ENCODE peak calls at places on chromosome 20, in seven cellular contexts. H is fibroblast of lung, O is kidney, V is uterus, U is heart left ventricle, I is HepG2, Z is psoas muscle. J is an unnamed sample.

GRCh38 chr20:2195614-2196013 is 94.0 kb downstream of the STK35 start:
- DNase-seq in H (no peak), O (no peak), V (no peak), U (no peak), I (no peak), Z (no peak), J (no peak)

GRCh38 chr20:47358672-47359532 is 2.4 kb upstream of the ZMYND8 start:
- DNase-seq in H (peak; percentile 93), O (peak; percentile 88), V (peak; percentile 68), U (peak; percentile 83), I (peak; percentile 100), Z (peak; percentile 77), J (peak; percentile 85)

GRCh38 chr20:53547664-53548239 is 45.9 kb downstream of the ZNF217 start:
- DNase-seq in H (peak; percentile 85), O (no peak), V (peak; percentile 35), U (peak; percentile 16), I (peak; percentile 84), Z (no peak), J (peak; percentile 82)

GRCh38 chr20:11717562-11717961 is 200.1 kb upstream of the BTBD3 start:
- DNase-seq in H (no peak), O (no peak), V (no peak), U (no peak), I (no peak), Z (no peak), J (no peak)

GRCh38 chr20:2820084-2820895 is 4.1 kb downstream of the TMEM239 start:
- DNase-seq in H (peak; percentile 39), O (peak; percentile 85), V (peak; percentile 58), U (no peak), I (no peak), Z (no peak), J (peak; percentile 81)

GRCh38 chr20:64228751-64229518 is 26.6 kb upstream of the PCMTD2 start:
- DNase-seq in H (no peak), O (peak; percentile 64), V (no peak), U (no peak), I (no peak), Z (peak; percentile 34), J (no peak)

GRCh38 chr20:10077886-10078285 is 43.1 kb downstream of the ANKEF1 start:
- DNase-seq in H (no peak), O (no peak), V (no peak), U (no peak), I (no peak), Z (no peak), J (no peak)

GRCh38 chr20:20411382-20411781 is 43.5 kb downstream of the INSM1 start:
- DNase-seq in H (no peak), O (no peak), V (no peak), U (no peak), I (no peak), Z (no peak), J (no peak)

GRCh38 chr20:46185353-46185752 is 67.2 kb downstream of the CD40 start:
- DNase-seq in H (no peak), O (no peak), V (no peak), U (no peak), I (no peak), Z (no peak), J (no peak)

GRCh38 chr20:62835931-62836861 is 19.3 kb downstream of the COL9A3 start:
- DNase-seq in H (no peak), O (peak; percentile 77), V (no peak), U (no peak), I (no peak), Z (peak; percentile 56), J (no peak)

GRCh38 chr20:8385247-8385646 is 253.2 kb downstream of the PLCB1 start:
- DNase-seq in H (peak; percentile 62), O (peak; percentile 72), V (no peak), U (peak; percentile 12), I (no peak), Z (peak; percentile 57), J (peak; percentile 84)

GRCh38 chr20:47576516-47577033 is 74.9 kb downstream of the NCOA3 start:
- DNase-seq in H (peak; percentile 95), O (peak; percentile 78), V (peak; percentile 43), U (peak; percentile 81), I (peak; percentile 97), Z (peak; percentile 70), J (peak; percentile 61)

GRCh38 chr20:33172781-33173180 is 4.8 kb downstream of the BPIFA2 start:
- DNase-seq in H (no peak), O (no peak), V (no peak), U (no peak), I (no peak), Z (no peak), J (no peak)

GRCh38 chr20:61569836-61570235 is 317.8 kb downstream of the CDH4 start:
- DNase-seq in H (no peak), O (peak; percentile 11), V (no peak), U (no peak), I (no peak), Z (no peak), J (no peak)

GRCh38 chr20:49811825-49812462 is 684 bp upstream of the SLC9A8 start:
- DNase-seq in H (peak; percentile 26), O (no peak), V (no peak), U (no peak), I (no peak), Z (no peak), J (peak; percentile 57)

GRCh38 chr20:37627060-37627766 is 66.6 kb upstream of the CTNNBL1 start:
- DNase-seq in H (peak; percentile 64), O (no peak), V (peak; percentile 31), U (peak; percentile 18), I (peak; percentile 61), Z (peak; percentile 60), J (peak; percentile 91)

GRCh38 chr20:60046011-60046413 is 87.8 kb downstream of the CDH26 start:
- DNase-seq in H (peak; percentile 31), O (no peak), V (no peak), U (no peak), I (no peak), Z (no peak), J (no peak)

GRCh38 chr20:62603021-62603906 is 39.0 kb upstream of the SLCO4A1 start:
- DNase-seq in H (peak; percentile 18), O (peak; percentile 94), V (no peak), U (peak; percentile 72), I (no peak), Z (peak; percentile 79), J (no peak)

GRCh38 chr20:5970381-5970780 is 19.9 kb downstream of the MCM8 start:
- DNase-seq in H (no peak), O (no peak), V (no peak), U (no peak), I (no peak), Z (no peak), J (no peak)

GRCh38 chr20:1388706-1389483 is 4.0 kb downstream of the FKBP1A start:
- DNase-seq in H (no peak), O (no peak), V (no peak), U (no peak), I (no peak), Z (no peak), J (no peak)

GRCh38 chr20:4815618-4816017 is 93.9 kb downstream of the PRND start:
- DNase-seq in H (no peak), O (peak; percentile 42), V (no peak), U (no peak), I (no peak), Z (no peak), J (no peak)

GRCh38 chr20:4819901-4820300 is 98.2 kb downstream of the PRND start:
- DNase-seq in H (no peak), O (peak; percentile 23), V (no peak), U (no peak), I (no peak), Z (no peak), J (peak; percentile 20)

GRCh38 chr20:4821590-4821989 is 99.9 kb downstream of the PRND start:
- DNase-seq in H (no peak), O (peak; percentile 55), V (no peak), U (no peak), I (no peak), Z (no peak), J (no peak)

GRCh38 chr20:4817230-4817671 is 95.5 kb downstream of the PRND start:
- DNase-seq in H (peak; percentile 6), O (peak; percentile 28), V (no peak), U (no peak), I (peak; percentile 35), Z (no peak), J (peak; percentile 26)

GRCh38 chr20:4820833-4821518 is 99.3 kb downstream of the PRND start:
- DNase-seq in H (peak; percentile 48), O (peak; percentile 58), V (peak; percentile 74), U (no peak), I (no peak), Z (no peak), J (peak; percentile 18)
- H3K4me3 ChIP-seq in H (no peak overlapping the region), O (no peak overlapping the region), V (no peak overlapping the region), U (no peak overlapping the region), I (no peak overlapping the region), Z (no peak overlapping the region), J (no peak overlapping the region)

GRCh38 chr20:23835716-23836115 is 9.2 kb upstream of the CST2 start:
- DNase-seq in H (no peak), O (no peak), V (no peak), U (no peak), I (no peak), Z (no peak), J (no peak)

DNA sequence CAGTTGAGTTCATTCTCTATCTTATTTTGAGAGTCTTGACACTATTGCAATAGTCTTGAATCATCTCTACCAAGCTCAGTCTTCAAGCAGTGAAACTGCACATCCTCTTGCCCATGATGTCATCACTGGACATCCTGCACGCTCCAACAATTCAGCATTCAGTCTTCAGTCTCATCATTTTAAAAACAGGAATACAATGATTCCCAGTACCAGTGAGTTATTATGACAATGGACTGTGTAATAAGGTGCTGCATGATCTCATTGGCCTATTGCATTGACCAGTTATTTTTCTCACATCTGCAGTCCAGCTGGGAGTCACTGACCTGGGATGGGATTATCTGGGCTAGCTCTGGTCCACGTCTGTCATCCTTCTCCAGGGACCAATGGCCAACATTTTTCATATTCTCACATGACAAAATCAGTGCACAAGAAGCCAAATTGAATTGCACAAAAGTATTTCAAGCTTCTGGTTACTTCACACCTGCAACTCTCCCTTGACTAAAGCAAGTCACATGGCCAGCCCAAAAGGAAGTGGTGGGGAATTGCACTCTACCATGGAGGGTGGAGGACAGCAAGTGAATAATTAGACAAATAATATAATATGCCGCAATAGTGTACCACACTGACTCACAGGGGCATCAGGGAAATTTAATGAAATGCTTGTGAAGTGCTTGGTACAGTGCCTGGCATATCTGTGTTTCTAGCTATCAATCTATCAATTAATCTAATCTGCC is 6.4 kb upstream of the CST2 start:
- DNase-seq in H (no peak), O (no peak), V (no peak), U (no peak), I (no peak), Z (no peak), J (no peak)
- TF ChIP-seq CTCF in H (no peak), O (no peak), V (no peak), U (no peak), I (no peak), Z (no peak), J (no peak)

GRCh38 chr20:16098890-16099639 is 474.2 kb downstream of the KIF16B start:
- DNase-seq in H (peak; percentile 6), O (no peak), V (no peak), U (no peak), I (peak; percentile 78), Z (no peak), J (no peak)
- H3K4me1 ChIP-seq in H (no peaks in the 10 kb centered on the region), O (no peaks in the 10 kb centered on the region), V (no peaks in the 10 kb centered on the region), U (no peaks in the 10 kb centered on the region), I (peaks cover 31% of the 10 kb centered on the region), Z (no peaks in the 10 kb centered on the region), J (peaks cover 2% of the 10 kb centered on the region)

DNA sequence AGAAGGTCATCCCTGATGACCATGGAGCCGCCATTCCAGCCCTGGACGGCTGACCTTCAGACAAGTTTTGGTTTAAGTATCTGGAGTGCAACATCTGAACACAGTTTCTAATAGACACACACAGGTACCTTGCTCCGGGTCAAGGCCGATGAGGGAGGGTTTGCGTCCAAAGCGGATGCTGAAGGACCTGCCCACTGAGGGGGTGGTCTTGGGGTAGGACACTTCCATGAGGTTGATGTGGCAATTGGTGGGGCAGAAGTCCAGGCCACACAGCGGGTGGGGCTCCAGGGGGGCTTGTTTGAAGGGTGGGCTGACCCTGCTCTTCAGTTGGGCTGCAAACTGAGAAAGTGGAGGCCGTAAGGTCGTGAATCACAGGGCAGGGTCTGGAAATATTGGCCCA is 177.9 kb downstream of the PREX1 start:
- DNase-seq in H (no peak), O (no peak), V (no peak), U (no peak), I (no peak), Z (no peak), J (no peak)
- H3K4me3 ChIP-seq in H (no peak overlapping the region), O (no peak overlapping the region), V (no peak overlapping the region), U (no peak overlapping the region), I (no peak overlapping the region), Z (no peak overlapping the region), J (no peak overlapping the region)

J was measured in endodermal cell.